ENCODE peak calls at places on chromosomes 3 and 15, in nine cellular contexts. One of them, this sample, is unnamed. For H3K4me1, the result is how much of the 10 kb centered on the place peaks cover.

GRCh38 chr3:4464579-4464978 is 2.5 kb downstream of the SUMF1 start:
- DNase-seq in OCI-LY7: no peak
- DNase-seq in upper lobe of right lung: no peak
- DNase-seq in upper lobe of left lung: no peak
- DNase-seq in SJSA1: no peak
- DNase-seq in fibroblast of lung: no peak
- DNase-seq in esophagus squamous epithelium: no peak
- DNase-seq in tibial artery: no peak
- DNase-seq in right cardiac atrium: no peak
- DNase-seq in this sample: no peak

GRCh38 chr15:64856429-64857145 is 14.9 kb downstream of the PLEKHO2 start:
- DNase-seq in upper lobe of left lung: peak
- DNase-seq in SJSA1: peak
- DNase-seq in esophagus squamous epithelium: no peak
- DNase-seq in right cardiac atrium: peak
- DNase-seq in tibial artery: peak
- DNase-seq in upper lobe of right lung: no peak
- DNase-seq in fibroblast of lung: peak
- DNase-seq in OCI-LY7: no peak
- DNase-seq in this sample: peak

GRCh38 chr15:67820992-67821783 is 4.1 kb upstream of the SKOR1 start:
- DNase-seq in SJSA1: peak
- DNase-seq in esophagus squamous epithelium: no peak
- DNase-seq in fibroblast of lung: peak
- DNase-seq in tibial artery: peak
- DNase-seq in upper lobe of left lung: no peak
- DNase-seq in upper lobe of right lung: peak
- DNase-seq in OCI-LY7: no peak
- DNase-seq in right cardiac atrium: peak
- DNase-seq in this sample: peak

GRCh38 chr15:53918180-53919079 is 59.8 kb upstream of the UNC13C start:
- DNase-seq in fibroblast of lung: no peak
- DNase-seq in tibial artery: no peak
- DNase-seq in OCI-LY7: no peak
- DNase-seq in upper lobe of left lung: no peak
- DNase-seq in SJSA1: no peak
- DNase-seq in right cardiac atrium: no peak
- DNase-seq in upper lobe of right lung: no peak
- DNase-seq in esophagus squamous epithelium: no peak
- DNase-seq in this sample: peak

GRCh38 chr15:81893182-81893833 is 152.5 kb downstream of the MEX3B start:
- DNase-seq in upper lobe of right lung: no peak
- DNase-seq in right cardiac atrium: no peak
- DNase-seq in fibroblast of lung: no peak
- DNase-seq in SJSA1: no peak
- DNase-seq in esophagus squamous epithelium: no peak
- DNase-seq in upper lobe of left lung: no peak
- DNase-seq in OCI-LY7: no peak
- DNase-seq in tibial artery: no peak
- DNase-seq in this sample: no peak

GRCh38 chr3:184305577-184305976 is 6.5 kb downstream of the PSMD2 start:
- DNase-seq in right cardiac atrium: no peak
- DNase-seq in SJSA1: no peak
- DNase-seq in esophagus squamous epithelium: no peak
- DNase-seq in upper lobe of right lung: no peak
- DNase-seq in tibial artery: no peak
- DNase-seq in fibroblast of lung: peak
- DNase-seq in OCI-LY7: peak
- DNase-seq in upper lobe of left lung: no peak
- DNase-seq in this sample: no peak

GRCh38 chr3:104044002-104044401 is 1322.7 kb upstream of the ALCAM start:
- DNase-seq in upper lobe of left lung: no peak
- DNase-seq in SJSA1: no peak
- DNase-seq in fibroblast of lung: no peak
- DNase-seq in OCI-LY7: no peak
- DNase-seq in right cardiac atrium: no peak
- DNase-seq in esophagus squamous epithelium: no peak
- DNase-seq in tibial artery: no peak
- DNase-seq in upper lobe of right lung: no peak
- DNase-seq in this sample: no peak

GRCh38 chr15:78103406-78104118 is 11.2 kb downstream of the SH2D7 start:
- DNase-seq in fibroblast of lung: no peak
- DNase-seq in OCI-LY7: peak
- DNase-seq in esophagus squamous epithelium: no peak
- DNase-seq in SJSA1: no peak
- DNase-seq in upper lobe of left lung: peak
- DNase-seq in upper lobe of right lung: peak
- DNase-seq in tibial artery: no peak
- DNase-seq in right cardiac atrium: no peak
- DNase-seq in this sample: no peak

GRCh38 chr15:98713585-98714001 is 65.3 kb downstream of the IGF1R start:
- DNase-seq in right cardiac atrium: no peak
- DNase-seq in SJSA1: no peak
- DNase-seq in upper lobe of right lung: no peak
- DNase-seq in OCI-LY7: peak
- DNase-seq in upper lobe of left lung: peak
- DNase-seq in fibroblast of lung: no peak
- DNase-seq in esophagus squamous epithelium: no peak
- DNase-seq in tibial artery: no peak
- DNase-seq in this sample: no peak

GRCh38 chr3:15326037-15326436 is 6.3 kb downstream of the SH3BP5 start:
- DNase-seq in tibial artery: peak
- DNase-seq in fibroblast of lung: no peak
- DNase-seq in OCI-LY7: no peak
- DNase-seq in upper lobe of left lung: no peak
- DNase-seq in right cardiac atrium: no peak
- DNase-seq in upper lobe of right lung: no peak
- DNase-seq in esophagus squamous epithelium: no peak
- DNase-seq in SJSA1: no peak
- DNase-seq in this sample: no peak
- H3K4me1 ChIP-seq in tibial artery: under half
- H3K4me1 ChIP-seq in fibroblast of lung: under half
- H3K4me1 ChIP-seq in OCI-LY7: under half
- H3K4me1 ChIP-seq in upper lobe of left lung: half or more
- H3K4me1 ChIP-seq in right cardiac atrium: under half
- H3K4me1 ChIP-seq in upper lobe of right lung: under half
- H3K4me1 ChIP-seq in esophagus squamous epithelium: half or more
- H3K4me1 ChIP-seq in SJSA1: under half
- H3K4me1 ChIP-seq in this sample: half or more

GRCh38 chr3:154421067-154421466 is 8.9 kb downstream of the GPR149 start:
- DNase-seq in fibroblast of lung: peak
- DNase-seq in upper lobe of left lung: no peak
- DNase-seq in OCI-LY7: peak
- DNase-seq in upper lobe of right lung: no peak
- DNase-seq in esophagus squamous epithelium: no peak
- DNase-seq in SJSA1: no peak
- DNase-seq in tibial artery: no peak
- DNase-seq in right cardiac atrium: no peak
- DNase-seq in this sample: no peak
- H3K4me3 ChIP-seq in fibroblast of lung: no peak
- H3K4me3 ChIP-seq in upper lobe of left lung: no peak
- H3K4me3 ChIP-seq in OCI-LY7: no peak
- H3K4me3 ChIP-seq in upper lobe of right lung: no peak
- H3K4me3 ChIP-seq in esophagus squamous epithelium: no peak
- H3K4me3 ChIP-seq in SJSA1: no peak
- H3K4me3 ChIP-seq in tibial artery: no peak
- H3K4me3 ChIP-seq in right cardiac atrium: no peak
- H3K4me3 ChIP-seq in this sample: no peak

DNA sequence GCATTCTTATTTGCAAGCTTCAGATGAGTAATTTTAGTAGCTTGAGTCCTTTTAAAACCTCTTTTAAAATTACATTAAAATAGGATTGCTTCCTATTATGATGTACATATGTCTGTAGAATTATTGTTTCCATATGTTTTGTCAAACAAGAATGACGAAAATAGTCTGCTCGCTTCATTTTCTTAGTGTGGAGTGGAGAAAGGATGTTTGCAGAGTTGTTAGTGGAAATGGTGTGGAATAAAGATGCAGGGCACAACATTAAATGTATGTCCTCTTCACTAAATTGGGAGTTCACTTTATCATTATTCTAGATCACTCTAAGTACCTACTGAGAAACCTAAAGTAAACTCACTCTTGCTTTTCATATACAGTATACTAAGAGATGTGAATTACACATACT is 59.5 kb downstream of the CMSS1 start:
- DNase-seq in OCI-LY7: no peak
- DNase-seq in fibroblast of lung: no peak
- DNase-seq in tibial artery: no peak
- DNase-seq in SJSA1: no peak
- DNase-seq in upper lobe of right lung: no peak
- DNase-seq in upper lobe of left lung: no peak
- DNase-seq in esophagus squamous epithelium: no peak
- DNase-seq in right cardiac atrium: no peak
- DNase-seq in this sample: no peak
- H3K4me1 ChIP-seq in OCI-LY7: under half
- H3K4me1 ChIP-seq in fibroblast of lung: under half
- H3K4me1 ChIP-seq in tibial artery: under half
- H3K4me1 ChIP-seq in SJSA1: under half
- H3K4me1 ChIP-seq in upper lobe of right lung: under half
- H3K4me1 ChIP-seq in upper lobe of left lung: under half
- H3K4me1 ChIP-seq in esophagus squamous epithelium: under half
- H3K4me1 ChIP-seq in right cardiac atrium: under half
- H3K4me1 ChIP-seq in this sample: half or more

GRCh38 chr15:49044761-49045571 is 1.3 kb downstream of the SECISBP2L start:
- DNase-seq in tibial artery: no peak
- DNase-seq in upper lobe of left lung: no peak
- DNase-seq in SJSA1: no peak
- DNase-seq in OCI-LY7: peak
- DNase-seq in esophagus squamous epithelium: no peak
- DNase-seq in right cardiac atrium: no peak
- DNase-seq in upper lobe of right lung: no peak
- DNase-seq in fibroblast of lung: peak
- DNase-seq in this sample: no peak

GRCh38 chr15:49045691-49046112 is 544 bp downstream of the SECISBP2L start:
- DNase-seq in OCI-LY7: peak
- DNase-seq in upper lobe of left lung: peak
- DNase-seq in right cardiac atrium: no peak
- DNase-seq in esophagus squamous epithelium: no peak
- DNase-seq in fibroblast of lung: peak
- DNase-seq in SJSA1: no peak
- DNase-seq in tibial artery: no peak
- DNase-seq in upper lobe of right lung: no peak
- DNase-seq in this sample: no peak

GRCh38 chr15:49046113-49046883 is at the start of gene SECISBP2L:
- DNase-seq in esophagus squamous epithelium: peak
- DNase-seq in tibial artery: peak
- DNase-seq in OCI-LY7: peak
- DNase-seq in fibroblast of lung: peak
- DNase-seq in upper lobe of left lung: peak
- DNase-seq in right cardiac atrium: peak
- DNase-seq in SJSA1: peak
- DNase-seq in upper lobe of right lung: peak
- DNase-seq in this sample: peak

GRCh38 chr15:49042165-49042564 is 4.1 kb downstream of the SECISBP2L start:
- DNase-seq in fibroblast of lung: no peak
- DNase-seq in SJSA1: no peak
- DNase-seq in right cardiac atrium: no peak
- DNase-seq in upper lobe of left lung: no peak
- DNase-seq in upper lobe of right lung: no peak
- DNase-seq in tibial artery: no peak
- DNase-seq in esophagus squamous epithelium: no peak
- DNase-seq in OCI-LY7: no peak
- DNase-seq in this sample: no peak

DNA sequence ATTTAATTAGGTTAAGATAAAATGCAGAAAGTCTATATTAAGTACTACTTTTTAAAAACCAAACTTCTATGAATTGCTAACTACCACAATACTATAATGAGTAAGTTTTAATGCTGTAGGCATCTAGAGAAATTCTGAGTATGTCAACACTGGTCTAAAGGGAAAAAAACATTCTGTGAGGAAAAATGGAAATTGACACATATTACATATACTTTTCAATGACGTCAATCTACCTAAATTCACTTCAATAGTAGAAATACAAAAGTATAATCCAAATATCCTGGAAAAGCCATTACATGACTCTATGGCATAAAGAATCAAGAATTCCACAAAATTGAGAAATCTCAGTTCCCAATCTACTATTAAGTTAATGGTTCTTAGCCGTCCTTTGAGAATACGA is 2.2 kb downstream of the SECISBP2L start:
- DNase-seq in fibroblast of lung: no peak
- DNase-seq in upper lobe of left lung: no peak
- DNase-seq in esophagus squamous epithelium: no peak
- DNase-seq in tibial artery: no peak
- DNase-seq in OCI-LY7: no peak
- DNase-seq in upper lobe of right lung: no peak
- DNase-seq in SJSA1: no peak
- DNase-seq in right cardiac atrium: no peak
- DNase-seq in this sample: no peak
- H3K4me3 ChIP-seq in fibroblast of lung: peak
- H3K4me3 ChIP-seq in upper lobe of left lung: peak
- H3K4me3 ChIP-seq in esophagus squamous epithelium: peak
- H3K4me3 ChIP-seq in tibial artery: peak
- H3K4me3 ChIP-seq in OCI-LY7: peak
- H3K4me3 ChIP-seq in upper lobe of right lung: peak
- H3K4me3 ChIP-seq in SJSA1: no peak
- H3K4me3 ChIP-seq in right cardiac atrium: peak
- H3K4me3 ChIP-seq in this sample: no peak

GRCh38 chr3:130480736-130481135 is 36.2 kb upstream of the COL6A6 start:
- DNase-seq in fibroblast of lung: peak
- DNase-seq in right cardiac atrium: peak
- DNase-seq in SJSA1: no peak
- DNase-seq in esophagus squamous epithelium: no peak
- DNase-seq in upper lobe of right lung: no peak
- DNase-seq in tibial artery: no peak
- DNase-seq in upper lobe of left lung: peak
- DNase-seq in OCI-LY7: no peak
- DNase-seq in this sample: peak
- H3K4me1 ChIP-seq in fibroblast of lung: under half
- H3K4me1 ChIP-seq in right cardiac atrium: under half
- H3K4me1 ChIP-seq in SJSA1: under half
- H3K4me1 ChIP-seq in esophagus squamous epithelium: under half
- H3K4me1 ChIP-seq in upper lobe of right lung: under half
- H3K4me1 ChIP-seq in tibial artery: under half
- H3K4me1 ChIP-seq in upper lobe of left lung: under half
- H3K4me1 ChIP-seq in OCI-LY7: under half
- H3K4me1 ChIP-seq in this sample: under half

DNA sequence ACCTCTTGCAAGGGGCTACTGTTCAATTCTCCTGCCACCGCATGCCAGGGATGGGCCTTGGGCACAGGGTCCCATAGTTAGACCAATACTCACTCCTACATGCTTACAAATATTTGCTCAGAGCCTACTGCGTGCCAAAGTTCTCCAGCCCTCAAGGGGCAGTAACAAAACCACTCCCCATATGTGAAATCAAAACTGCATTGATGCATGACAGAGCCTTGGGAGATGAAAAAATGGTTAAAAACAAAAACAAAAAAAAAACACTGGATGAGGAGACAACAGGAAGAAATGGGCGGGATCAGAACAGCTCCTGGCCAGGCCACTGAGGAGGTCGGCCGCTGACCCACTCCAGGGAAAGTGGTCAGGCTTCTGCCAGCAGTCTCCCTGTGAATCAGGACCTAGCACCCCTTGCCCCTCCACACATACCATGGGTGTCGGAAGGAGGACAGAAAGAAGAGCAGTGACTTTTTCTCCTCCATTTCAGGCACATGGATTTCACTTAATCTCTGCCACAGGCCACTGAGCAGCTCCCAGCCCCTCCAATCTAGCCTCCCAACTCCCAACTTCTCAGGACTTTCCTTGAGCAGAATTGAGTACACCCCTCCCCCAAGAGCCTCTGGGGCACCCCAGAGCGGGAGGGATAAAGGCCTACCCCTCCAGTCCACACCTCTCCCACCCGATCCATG is 2.8 kb downstream of the PLXNB1 start:
- DNase-seq in esophagus squamous epithelium: no peak
- DNase-seq in upper lobe of right lung: no peak
- DNase-seq in upper lobe of left lung: no peak
- DNase-seq in fibroblast of lung: peak
- DNase-seq in SJSA1: no peak
- DNase-seq in OCI-LY7: no peak
- DNase-seq in right cardiac atrium: no peak
- DNase-seq in tibial artery: peak
- DNase-seq in this sample: no peak
- H3K4me3 ChIP-seq in esophagus squamous epithelium: peak
- H3K4me3 ChIP-seq in upper lobe of right lung: peak
- H3K4me3 ChIP-seq in upper lobe of left lung: peak
- H3K4me3 ChIP-seq in fibroblast of lung: peak
- H3K4me3 ChIP-seq in SJSA1: no peak
- H3K4me3 ChIP-seq in OCI-LY7: no peak
- H3K4me3 ChIP-seq in right cardiac atrium: no peak
- H3K4me3 ChIP-seq in tibial artery: peak
- H3K4me3 ChIP-seq in this sample: peak

This sample was measured in heart left ventricle.